ENCODE peak calls at places on chromosomes 12 and 14, in seven cellular contexts. J, A, R, L, E, K and C are unnamed samples.

GRCh38 chr14:33646692-33647260 is 304.1 kb downstream of the EGLN3 start:
- DNase-seq in E (peak; percentile 7), L (no peak), A (no peak), R (no peak), K (peak; percentile 84), J (peak; percentile 49), C (no peak)

GRCh38 chr14:74140374-74140850 is 55.7 kb downstream of the LIN52 start:
- DNase-seq in L (no peak), E (peak; percentile 10), R (no peak), A (peak; percentile 56), J (no peak), K (peak; percentile 52), C (peak; percentile 11)

GRCh38 chr12:79737875-79738718 is 47.3 kb upstream of the PAWR start:
- DNase-seq in K (peak; percentile 72), E (peak; percentile 62), J (peak; percentile 70), A (peak; percentile 81), R (no peak), L (no peak), C (peak; percentile 50)

GRCh38 chr12:68932701-68933563 is at the start of gene CPM:
- DNase-seq in K (peak; percentile 28), J (peak; percentile 25), L (peak; percentile 77), E (peak; percentile 53), A (peak; percentile 97), R (peak; percentile 77), C (peak; percentile 58)

GRCh38 chr12:69475237-69475984 is 5.2 kb downstream of the FRS2 start:
- DNase-seq in K (peak; percentile 75), A (peak; percentile 53), E (no peak), R (no peak), L (no peak), J (peak; percentile 62), C (peak; percentile 76)

GRCh38 chr12:123621101-123621500 is 12.4 kb downstream of the EIF2B1 start:
- DNase-seq in E (no peak), J (no peak), K (no peak), L (no peak), R (no peak), A (no peak), C (no peak)

GRCh38 chr14:80628547-80628946 is 313.0 kb downstream of the CEP128 start:
- DNase-seq in R (no peak), A (no peak), E (no peak), L (no peak), J (no peak), K (no peak), C (no peak)

GRCh38 chr12:95762123-95762785 is 28.3 kb downstream of the NTN4 start:
- DNase-seq in J (no peak), K (no peak), A (peak; percentile 60), E (no peak), R (no peak), L (no peak), C (no peak)

GRCh38 chr12:80321653-80322052 is 122.4 kb upstream of the PTPRQ start:
- DNase-seq in J (peak; percentile 15), K (peak; percentile 8), L (no peak), R (no peak), E (peak; percentile 76), A (peak; percentile 89), C (no peak)

GRCh38 chr12:80053048-80053790 is 46.1 kb upstream of the OTOGL start:
- DNase-seq in R (no peak), J (peak; percentile 96), K (peak; percentile 24), L (no peak), A (no peak), E (no peak), C (no peak)

DNA sequence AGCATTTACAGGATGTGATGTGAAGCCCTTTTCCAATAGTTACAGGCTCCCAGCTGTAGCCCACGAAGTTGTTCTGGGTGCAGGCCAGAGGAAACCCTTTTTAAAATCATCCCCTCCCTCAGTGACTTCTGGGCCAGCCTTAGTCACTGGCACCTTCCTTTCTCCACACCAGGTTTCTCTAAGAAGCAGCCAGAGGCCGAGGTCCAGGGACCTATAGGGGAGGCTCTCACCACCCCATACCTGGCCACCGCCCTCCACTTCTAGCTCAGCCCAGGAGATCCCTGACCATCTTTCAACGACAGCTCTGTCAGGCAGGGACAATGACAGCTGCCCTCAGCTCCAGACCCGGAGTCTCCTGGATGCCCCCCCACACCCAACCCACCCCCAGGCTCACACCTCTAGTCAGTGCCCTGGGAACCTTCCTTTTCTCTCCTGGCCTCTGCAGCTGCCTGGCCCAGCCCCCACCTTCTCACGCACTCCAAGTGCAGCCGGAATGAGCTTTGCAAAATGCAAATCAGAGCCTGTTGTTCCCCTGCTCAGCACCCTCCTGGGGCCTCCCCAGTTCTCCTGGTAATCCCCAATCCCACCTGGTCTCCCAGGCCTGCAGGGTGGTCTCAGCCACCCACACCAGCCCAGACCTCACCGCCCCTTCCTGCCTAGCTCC is 46.7 kb downstream of the TESC start:
- DNase-seq in R (no peak), J (no peak), L (no peak), A (no peak), K (no peak), E (no peak), C (no peak)
- H3K4me2 ChIP-seq in R (no peak overlapping the region), J (no peak overlapping the region), L (peak overlapping the region; percentile 31), A (no peak overlapping the region), K (no peak overlapping the region), E (no peak overlapping the region), C (no peak overlapping the region)

DNA sequence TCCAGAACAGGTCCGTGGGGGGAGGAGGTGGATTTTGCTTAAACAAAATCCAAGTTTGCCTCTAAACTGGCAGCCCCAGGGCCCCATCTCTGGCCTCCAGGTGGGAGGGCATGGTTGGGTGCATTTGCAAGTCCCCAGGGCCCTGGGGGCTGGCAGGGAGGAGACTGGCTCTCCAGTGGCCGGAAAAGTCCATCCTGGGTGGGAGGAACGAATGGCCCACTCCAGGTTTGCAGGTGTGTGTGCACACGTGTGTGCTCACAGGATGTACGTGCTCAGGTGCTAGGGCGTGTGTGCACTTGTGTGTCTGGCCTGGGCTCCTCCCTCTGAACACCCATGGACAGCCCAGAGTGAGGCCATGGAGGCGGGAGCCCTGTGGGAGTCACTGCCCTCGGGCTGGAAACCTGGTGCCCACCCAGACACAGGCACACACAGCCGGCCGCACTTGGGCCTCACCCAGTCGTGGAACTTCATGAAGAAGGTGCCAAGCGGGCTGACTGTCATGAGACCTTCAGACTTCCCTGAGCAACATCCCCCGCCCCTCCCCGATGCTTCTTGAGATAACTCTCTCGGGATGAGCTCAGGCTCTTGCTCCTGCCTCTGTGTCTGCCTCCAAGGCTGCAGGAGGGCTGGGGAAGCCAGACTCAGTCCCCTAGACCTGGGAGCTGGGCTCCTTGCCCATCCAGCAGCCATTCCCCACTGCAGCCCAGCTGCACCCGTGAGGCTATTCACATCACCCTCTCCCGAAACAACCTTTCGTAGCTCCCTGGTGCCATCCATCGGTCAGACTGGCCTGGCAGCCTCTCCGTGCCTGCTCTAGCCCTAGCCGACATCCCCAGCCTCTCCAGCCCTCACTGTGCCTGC is 9.4 kb downstream of the AHNAK2 start:
- DNase-seq in A (peak; percentile 75), K (peak; percentile 65), R (peak; percentile 52), J (no peak), E (peak; percentile 66), L (no peak), C (no peak)
- H2AK5ac ChIP-seq in A (no peak overlapping the region), K (peak overlapping the region; percentile 84), R (no peak overlapping the region), J (peak overlapping the region; percentile 90), E (no peak overlapping the region), L (peak overlapping the region; percentile 65), C (peak overlapping the region; percentile 79)

GRCh38 chr14:50792058-50792477 is 38.9 kb downstream of the NIN start:
- DNase-seq in K (no peak), L (no peak), J (no peak), E (no peak), R (no peak), A (no peak), C (no peak)

GRCh38 chr14:50790568-50790967 is 40.4 kb downstream of the NIN start:
- DNase-seq in A (no peak), E (no peak), J (peak; percentile 70), L (no peak), K (peak; percentile 26), R (no peak), C (no peak)

GRCh38 chr14:50794063-50794645 is 36.8 kb downstream of the NIN start:
- DNase-seq in J (no peak), K (no peak), L (no peak), R (no peak), A (no peak), E (no peak), C (no peak)

GRCh38 chr14:50792634-50793068 is 38.3 kb downstream of the NIN start:
- DNase-seq in A (no peak), R (no peak), E (no peak), K (no peak), L (no peak), J (no peak), C (no peak)

GRCh38 chr14:50791201-50791600 is 39.8 kb downstream of the NIN start:
- DNase-seq in E (no peak), K (no peak), R (no peak), J (no peak), A (no peak), L (no peak), C (no peak)
- H3K4me2 ChIP-seq in E (no peak overlapping the region), K (no peak overlapping the region), R (no peak overlapping the region), J (no peak overlapping the region), A (no peak overlapping the region), L (no peak overlapping the region), C (no peak overlapping the region)

GRCh38 chr12:67797316-67797741 is 148.8 kb downstream of the DYRK2 start:
- DNase-seq in R (no peak), A (no peak), K (no peak), E (no peak), J (peak; percentile 57), L (no peak), C (no peak)
- H2AK5ac ChIP-seq in R (no peak overlapping the region), A (no peak overlapping the region), K (no peak overlapping the region), E (no peak overlapping the region), J (no peak overlapping the region), L (no peak overlapping the region), C (no peak overlapping the region)